ENCODE peak calls at places on chromosomes 1 and 21, in four cellular contexts. R is HL-60, D is GM12878, F is K562. G is an unnamed sample.

GRCh38 chr1:240808381-240808780 is 196.4 kb upstream of the GREM2 start:
- DNase-seq in R (no peak), D (no peak), F (no peak), G (no peak)

GRCh38 chr1:94302497-94302896 is 65.1 kb upstream of the ARHGAP29 start:
- DNase-seq in R (no peak), D (no peak), F (no peak), G (no peak)

GRCh38 chr21:38599381-38599975 is 101.2 kb upstream of the ERG start:
- DNase-seq in R (no peak), D (no peak), F (no peak), G (no peak)

GRCh38 chr1:238953448-238953847 is 432.9 kb upstream of the CHRM3 start:
- DNase-seq in R (no peak), D (no peak), F (no peak), G (no peak)

GRCh38 chr1:6727535-6727934 is 25.9 kb upstream of the DNAJC11 start:
- DNase-seq in R (peak), D (peak), F (peak), G (peak)

GRCh38 chr1:34982820-34983376 is 2.2 kb downstream of the TMEM35B start:
- DNase-seq in R (no peak), D (no peak), F (no peak), G (no peak)

GRCh38 chr1:160342520-160342919 is 530 bp downstream of the COPA start:
- DNase-seq in R (no peak), D (no peak), F (no peak), G (no peak)

GRCh38 chr1:226981838-226982237 is 41.7 kb downstream of the COQ8A start:
- DNase-seq in R (no peak), D (no peak), F (no peak), G (no peak)

GRCh38 chr1:51489472-51489871 is 29.6 kb downstream of the EPS15 start:
- DNase-seq in R (no peak), D (no peak), F (no peak), G (no peak)

GRCh38 chr1:84339503-84339902 is 38.0 kb downstream of the SAMD13 start:
- DNase-seq in R (no peak), D (no peak), F (no peak), G (no peak)

GRCh38 chr1:218686258-218686657 is 341.1 kb downstream of the TGFB2 start:
- DNase-seq in R (no peak), D (no peak), F (no peak), G (no peak)

GRCh38 chr1:232329103-232329788 is 300.7 kb downstream of the SIPA1L2 start:
- DNase-seq in R (no peak), D (no peak), F (no peak), G (no peak)

GRCh38 chr1:13582713-13583443 is 754 bp upstream of the PDPN start:
- DNase-seq in R (no peak), D (no peak), F (peak), G (no peak)

GRCh38 chr1:160429702-160430535 is 29.6 kb downstream of the VANGL2 start:
- DNase-seq in R (no peak), D (peak), F (no peak), G (no peak)

GRCh38 chr1:157170677-157171515 is 32.7 kb upstream of the ETV3 start:
- DNase-seq in R (no peak), D (no peak), F (peak), G (no peak)

GRCh38 chr1:231357831-231358354 is 19.8 kb downstream of the SPRTN start:
- DNase-seq in R (peak), D (peak), F (peak), G (peak)

GRCh38 chr1:44590475-44590874 is 83.8 kb downstream of the TMEM53 start:
- DNase-seq in R (no peak), D (no peak), F (no peak), G (no peak)

GRCh38 chr1:204074274-204075115 is 1.6 kb downstream of the SOX13 start:
- DNase-seq in R (no peak), D (no peak), F (no peak), G (no peak)

GRCh38 chr1:22627331-22627730 is 9.1 kb upstream of the C1QA start:
- DNase-seq in R (no peak), D (no peak), F (no peak), G (no peak)

GRCh38 chr1:230937370-230937769 is 41.3 kb downstream of the TTC13 start:
- DNase-seq in R (no peak), D (no peak), F (no peak), G (no peak)

GRCh38 chr1:24868016-24868875 is 61.8 kb downstream of the RUNX3 start:
- DNase-seq in R (no peak), D (no peak), F (no peak), G (no peak)

GRCh38 chr21:15365751-15366392 is 301.1 kb upstream of the NRIP1 start:
- DNase-seq in R (no peak), D (no peak), F (no peak), G (no peak)

GRCh38 chr21:17554120-17554519 is 41.3 kb downstream of the CXADR start:
- DNase-seq in R (no peak), D (no peak), F (no peak), G (no peak)

GRCh38 chr1:239792157-239792556 is 299.5 kb upstream of the FMN2 start:
- DNase-seq in R (no peak), D (no peak), F (no peak), G (no peak)

GRCh38 chr1:12464627-12465056 is 153.4 kb downstream of the DHRS3 start:
- DNase-seq in R (no peak), D (no peak), F (no peak), G (no peak)

GRCh38 chr1:52102336-52103013 is 39.4 kb upstream of the ZFYVE9 start:
- DNase-seq in R (no peak), D (peak), F (no peak), G (no peak)

GRCh38 chr1:47663286-47663685 is 225.4 kb downstream of the FOXD2 start:
- DNase-seq in R (no peak), D (no peak), F (no peak), G (no peak)

GRCh38 chr1:94299627-94300552 is 62.5 kb upstream of the ARHGAP29 start:
- DNase-seq in R (no peak), D (no peak), F (no peak), G (no peak)

GRCh38 chr1:35014486-35014885 is 17.3 kb downstream of the ZMYM6 start:
- DNase-seq in R (no peak), D (no peak), F (no peak), G (no peak)

GRCh38 chr1:200896571-200897187 is 2.0 kb downstream of the INAVA start:
- DNase-seq in R (peak), D (no peak), F (no peak), G (no peak)

GRCh38 chr1:966603-967295 is 467 bp downstream of the PLEKHN1 start:
- DNase-seq in R (no peak), D (no peak), F (peak), G (peak)

GRCh38 chr21:24894324-24894723 is 713.0 kb downstream of the MRPL39 start:
- DNase-seq in R (no peak), D (no peak), F (no peak), G (no peak)

GRCh38 chr1:173202430-173203145 is 4.5 kb downstream of the TNFSF4 start:
- DNase-seq in R (no peak), D (no peak), F (no peak), G (no peak)

DNA sequence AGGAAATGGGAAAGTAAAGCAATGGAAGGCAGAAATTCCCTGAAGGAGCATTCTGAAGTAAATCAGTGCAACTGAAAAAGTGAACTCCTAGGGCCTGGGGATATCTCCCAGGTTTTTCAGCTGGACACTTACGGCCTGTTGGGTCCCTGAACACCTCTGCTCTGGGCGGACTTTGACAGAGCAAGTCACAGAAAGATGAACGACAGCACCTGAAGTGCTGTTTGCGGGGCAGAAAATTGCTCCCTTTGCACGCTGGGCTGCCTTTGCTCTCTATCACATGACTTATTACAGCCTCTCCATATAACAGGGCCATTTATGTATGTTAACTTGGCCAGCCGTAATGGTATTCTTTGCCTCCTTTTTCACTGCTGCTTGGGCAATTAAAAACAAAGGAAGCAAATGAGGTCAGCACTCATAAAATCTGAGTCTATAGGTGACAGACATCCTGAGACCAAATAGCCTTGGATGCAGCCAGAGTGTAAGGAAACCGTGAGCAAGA is 332.9 kb downstream of the BARHL2 start:
- DNase-seq in R (no peak), D (no peak), F (no peak), G (no peak)
- TF ChIP-seq SPI1 in R (no peak), D (no peak), F (no peak), G (no peak)

DNA sequence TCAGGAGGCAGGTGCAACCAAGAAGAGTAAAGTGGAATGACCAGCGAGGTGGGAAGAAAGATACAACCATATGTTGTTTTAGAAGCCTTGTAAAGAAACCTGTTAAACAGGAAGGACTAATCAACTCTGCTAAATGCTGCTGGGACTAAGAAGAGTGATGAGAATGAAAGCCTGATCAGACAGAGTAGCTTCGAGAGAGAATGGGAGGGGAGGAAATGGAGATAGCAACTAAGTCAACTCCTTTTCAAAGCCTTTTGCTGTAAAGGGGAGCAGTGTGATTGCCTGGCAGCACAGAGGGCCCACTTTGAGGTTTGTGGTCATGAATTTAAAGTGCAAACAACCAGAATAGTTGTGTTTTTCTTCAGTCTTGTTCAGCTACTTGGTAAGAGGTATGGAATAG is 31.4 kb downstream of the SLC30A7 start:
- DNase-seq in R (no peak), D (no peak), F (no peak), G (no peak)
- TF ChIP-seq SPI1 in R (no peak), D (no peak), F (no peak), G (no peak)

GRCh38 chr1:224177356-224177999 is 5.6 kb upstream of the DEGS1 start:
- DNase-seq in R (no peak), D (no peak), F (no peak), G (no peak)

GRCh38 chr1:224178894-224179293 is 4.1 kb upstream of the DEGS1 start:
- DNase-seq in R (no peak), D (no peak), F (no peak), G (no peak)

GRCh38 chr1:224172229-224172628 is 10.8 kb upstream of the DEGS1 start:
- DNase-seq in R (no peak), D (no peak), F (no peak), G (no peak)

GRCh38 chr1:224173523-224173922 is 9.5 kb upstream of the DEGS1 start:
- DNase-seq in R (no peak), D (no peak), F (no peak), G (no peak)

DNA sequence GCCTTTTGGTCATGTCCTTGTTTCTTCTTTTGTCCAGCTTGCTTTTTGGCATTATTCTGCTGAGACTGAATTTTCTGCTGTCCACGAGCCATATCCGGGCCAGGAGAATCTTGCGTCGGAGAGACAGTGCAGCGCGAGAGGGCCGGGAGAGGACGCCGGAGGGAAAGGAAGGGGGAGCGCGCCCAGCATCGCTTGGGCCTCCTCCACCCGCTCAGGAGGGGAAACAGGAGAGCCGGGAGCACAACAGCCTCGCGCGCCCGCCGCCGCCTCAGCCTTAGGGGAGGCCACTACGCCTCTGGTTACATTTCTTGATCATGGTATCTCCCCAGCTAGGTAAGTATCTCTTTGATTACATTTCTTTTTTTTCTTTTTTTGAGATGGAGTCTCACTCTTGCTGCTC is 7.4 kb upstream of the DEGS1 start:
- DNase-seq in R (no peak), D (no peak), F (no peak), G (no peak)
- TF ChIP-seq SPI1 in R (no peak), D (no peak), F (no peak), G (no peak)

DNA sequence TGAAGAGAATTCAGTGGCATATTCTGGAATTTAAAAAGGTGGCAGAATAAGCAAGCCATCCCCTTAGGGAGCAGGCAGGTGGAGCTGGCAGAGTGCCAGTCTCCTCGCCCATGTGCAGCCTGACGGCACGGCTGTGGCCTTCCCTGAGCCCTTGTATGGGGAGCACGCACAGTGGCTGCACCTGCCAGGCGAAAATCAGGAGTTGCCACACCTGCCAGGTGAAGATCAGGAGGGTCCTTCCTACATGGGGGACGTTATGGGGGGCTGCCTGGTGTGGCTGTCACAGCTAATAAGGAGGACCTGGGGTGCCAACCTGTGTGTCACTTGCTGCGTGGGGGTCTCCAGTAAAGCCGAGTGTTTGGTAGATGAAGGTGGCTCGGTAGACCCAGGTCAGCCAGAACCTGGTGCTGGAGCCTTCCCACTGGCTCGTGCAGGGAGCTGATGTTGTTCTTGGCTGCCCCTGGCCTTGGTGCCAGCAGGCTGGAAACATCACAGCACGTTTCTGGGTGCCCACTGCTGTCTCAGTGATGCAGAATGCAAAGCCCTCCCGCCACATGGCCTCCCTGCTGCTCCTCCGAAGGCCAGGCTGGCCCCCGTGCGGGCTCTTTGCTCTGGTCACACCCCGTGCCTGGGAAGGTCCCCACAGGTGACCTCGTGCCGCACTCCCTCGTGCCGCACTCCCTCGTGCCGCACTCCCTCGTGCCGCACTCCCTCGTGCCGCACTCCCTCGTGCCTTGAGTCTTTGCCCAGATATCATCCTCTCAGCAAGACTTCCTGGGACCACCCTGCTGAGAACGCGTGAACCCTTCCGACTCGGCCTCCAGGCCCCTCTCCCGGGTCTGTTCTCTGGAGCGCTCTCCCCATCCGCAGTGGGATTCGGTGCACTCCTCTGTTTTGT is 55.4 kb downstream of the SLC37A1 start:
- DNase-seq in R (no peak), D (no peak), F (no peak), G (no peak)
- TF ChIP-seq SPI1 in R (no peak), D (no peak), F (no peak), G (no peak)

GRCh38 chr1:150877220-150877516 is 769 bp upstream of the ARNT start:
- DNase-seq in R (no peak), D (no peak), F (no peak), G (no peak)

GRCh38 chr1:150887018-150887417 is at the start of gene CTXND2:
- DNase-seq in R (no peak), D (no peak), F (no peak), G (no peak)

GRCh38 chr1:150876111-150876434 is 326 bp downstream of the ARNT start:
- DNase-seq in R (no peak), D (no peak), F (no peak), G (peak)

GRCh38 chr1:150881331-150882070 is 5.1 kb upstream of the ARNT start:
- DNase-seq in R (peak), D (no peak), F (no peak), G (no peak)
- TF ChIP-seq SPI1 in R (no peak), D (no peak), F (no peak), G (no peak)

GRCh38 chr1:63087966-63088365 is 234.4 kb upstream of the FOXD3 start:
- DNase-seq in R (no peak), D (no peak), F (peak), G (no peak)
- TF ChIP-seq SPI1 in R (no peak), D (no peak), F (no peak), G (no peak)

GRCh38 chr21:34890724-34891609 is 158.1 kb downstream of the RUNX1 start:
- DNase-seq in R (no peak), D (no peak), F (no peak), G (no peak)
- TF ChIP-seq SPI1 in R (no peak), D (no peak), F (no peak), G (no peak)

DNA sequence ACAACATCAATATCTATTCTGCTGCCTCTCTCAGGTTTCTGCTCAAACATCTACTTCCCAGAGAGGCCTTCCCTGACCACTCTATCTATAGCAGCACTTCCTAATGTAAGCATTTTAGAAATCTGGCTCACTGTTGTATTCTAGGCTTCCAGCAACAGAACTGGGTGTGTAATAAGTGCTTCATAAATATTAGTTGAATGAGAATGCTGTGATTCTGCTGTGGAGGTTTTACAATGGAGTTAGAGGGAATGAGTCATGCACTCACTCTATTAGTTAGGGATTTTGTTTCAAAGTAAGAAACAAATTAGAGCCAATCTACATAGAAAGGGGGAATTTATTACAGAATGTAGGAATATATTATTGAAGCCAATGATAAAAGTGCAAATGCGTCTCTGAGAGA is 38.6 kb upstream of the SLC35F3 start:
- DNase-seq in R (no peak), D (no peak), F (no peak), G (no peak)
- TF ChIP-seq SPI1 in R (no peak), D (no peak), F (no peak), G (no peak)

GRCh38 chr1:79895573-79895972 is 889.0 kb upstream of the ADGRL4 start:
- DNase-seq in R (no peak), D (no peak), F (no peak), G (no peak)

GRCh38 chr1:79899914-79900313 is 893.4 kb upstream of the ADGRL4 start:
- DNase-seq in R (no peak), D (no peak), F (no peak), G (no peak)

DNA sequence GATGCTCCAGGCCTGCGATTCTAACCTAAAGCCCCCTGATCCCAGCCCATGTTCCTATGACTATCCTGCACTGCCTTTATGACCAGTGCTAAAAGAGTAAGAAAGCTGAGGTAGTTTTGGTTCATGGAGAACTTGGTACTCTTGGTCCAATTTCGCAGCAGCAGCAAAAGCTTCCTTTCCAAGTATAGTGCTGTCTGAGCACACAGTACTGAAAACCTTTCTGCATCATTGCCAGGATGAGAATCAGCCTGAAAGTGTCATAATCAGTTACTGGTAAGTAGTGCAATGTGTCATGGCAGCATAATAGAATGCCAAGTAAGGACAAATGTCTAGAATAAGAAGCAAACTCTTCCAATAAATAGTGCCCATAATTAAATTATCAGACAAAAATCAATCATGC is 889.6 kb upstream of the ADGRL4 start:
- DNase-seq in R (no peak), D (no peak), F (no peak), G (no peak)
- TF ChIP-seq SPI1 in R (no peak), D (no peak), F (no peak), G (no peak)

GRCh38 chr1:183632964-183633363 is 2.6 kb downstream of the ARPC5 start:
- DNase-seq in R (no peak), D (no peak), F (peak), G (no peak)

GRCh38 chr1:183630748-183631147 is 4.8 kb downstream of the ARPC5 start:
- DNase-seq in R (no peak), D (no peak), F (no peak), G (no peak)

GRCh38 chr1:183632087-183632486 is 3.5 kb downstream of the ARPC5 start:
- DNase-seq in R (no peak), D (no peak), F (no peak), G (no peak)

GRCh38 chr1:183633676-183634343 is 1.8 kb downstream of the ARPC5 start:
- DNase-seq in R (peak), D (peak), F (peak), G (no peak)

GRCh38 chr1:183628537-183628936 is 7.0 kb downstream of the ARPC5 start:
- DNase-seq in R (no peak), D (no peak), F (no peak), G (no peak)
- TF ChIP-seq SPI1 in R (no peak), D (no peak), F (no peak), G (no peak)

G was measured in GM12891.